ENCODE peak calls at places on chromosomes 3 and 15, in four cellular contexts. I is SK-N-SH, H is K562, K is H1. A is an unnamed sample.

GRCh38 chr3:160931474-160931873 is 173.7 kb downstream of the B3GALNT1 start:
- DNase-seq in K (no peak), I (peak; percentile 32), H (no peak), A (no peak)

GRCh38 chr3:112372396-112372795 is 39.4 kb downstream of the CD200 start:
- DNase-seq in K (no peak), I (no peak), H (no peak), A (no peak)

GRCh38 chr3:143327388-143327787 is 207.8 kb downstream of the CHST2 start:
- DNase-seq in I (no peak), H (no peak), K (no peak), A (no peak)

GRCh38 chr15:49490963-49491362 is 67.9 kb downstream of the FGF7 start:
- DNase-seq in K (no peak), I (no peak), H (no peak), A (no peak)

GRCh38 chr3:58135712-58136543 is 74.8 kb downstream of the DNASE1L3 start:
- DNase-seq in K (no peak), H (no peak), I (no peak), A (no peak)

GRCh38 chr3:81173514-81173913 is 587.9 kb downstream of the GBE1 start:
- DNase-seq in H (no peak), I (no peak), K (no peak), A (no peak)

GRCh38 chr15:42182976-42183375 is 25.1 kb downstream of the VPS39 start:
- DNase-seq in H (no peak), K (no peak), I (no peak), A (no peak)

GRCh38 chr15:90465930-90466567 is 63.7 kb upstream of the CRTC3 start:
- DNase-seq in K (no peak), I (no peak), H (no peak), A (no peak)

GRCh38 chr15:91555307-91555706 is 298.2 kb upstream of the SLCO3A1 start:
- DNase-seq in I (no peak), H (no peak), K (no peak), A (peak; percentile 79)

GRCh38 chr3:99925584-99925983 is 107.9 kb downstream of the CMSS1 start:
- DNase-seq in I (peak; percentile 27), K (no peak), H (no peak), A (no peak)

GRCh38 chr3:34038131-34038530 is 239.7 kb downstream of the PDCD6IP start:
- DNase-seq in K (no peak), I (no peak), H (no peak), A (no peak)

GRCh38 chr15:40115670-40116093 is 7.0 kb upstream of the BMF start:
- DNase-seq in H (no peak), K (no peak), I (no peak), A (peak; percentile 79)

GRCh38 chr15:89917442-89918085 is 4.8 kb upstream of the ARPIN start:
- DNase-seq in K (no peak), I (no peak), H (no peak), A (no peak)

GRCh38 chr3:14793126-14793857 is 25.5 kb upstream of the FGD5 start:
- DNase-seq in H (no peak), K (no peak), I (no peak), A (peak; percentile 43)

GRCh38 chr3:72427575-72427974 is 420.7 kb downstream of the SHQ1 start:
- DNase-seq in I (no peak), H (no peak), K (no peak), A (no peak)

GRCh38 chr3:48433472-48434118 is 3.7 kb upstream of the PLXNB1 start:
- DNase-seq in H (no peak), K (no peak), I (no peak), A (no peak)

GRCh38 chr15:99438691-99439523 is 126.9 kb upstream of the MEF2A start:
- DNase-seq in H (no peak), I (no peak), K (peak; percentile 45), A (peak; percentile 42)

GRCh38 chr3:127728417-127728816 is 55.7 kb downstream of the ABTB1 start:
- DNase-seq in K (no peak), H (no peak), I (no peak), A (no peak)

GRCh38 chr3:15069441-15069840 is 4.3 kb upstream of the MRPS25 start:
- DNase-seq in K (no peak), I (no peak), H (no peak), A (no peak)

GRCh38 chr3:53944019-53944418 is 52.4 kb upstream of the SELENOK start:
- DNase-seq in H (no peak), I (no peak), K (no peak), A (no peak)

GRCh38 chr3:151404316-151404715 is 19.8 kb upstream of the P2RY12 start:
- DNase-seq in H (no peak), I (no peak), K (no peak), A (no peak)

GRCh38 chr3:65576942-65577341 is 461.8 kb downstream of the MAGI1 start:
- DNase-seq in H (no peak), K (no peak), I (no peak), A (no peak)

GRCh38 chr3:88957751-88958452 is 149.5 kb upstream of the EPHA3 start:
- DNase-seq in H (no peak), I (no peak), K (no peak), A (no peak)

DNA sequence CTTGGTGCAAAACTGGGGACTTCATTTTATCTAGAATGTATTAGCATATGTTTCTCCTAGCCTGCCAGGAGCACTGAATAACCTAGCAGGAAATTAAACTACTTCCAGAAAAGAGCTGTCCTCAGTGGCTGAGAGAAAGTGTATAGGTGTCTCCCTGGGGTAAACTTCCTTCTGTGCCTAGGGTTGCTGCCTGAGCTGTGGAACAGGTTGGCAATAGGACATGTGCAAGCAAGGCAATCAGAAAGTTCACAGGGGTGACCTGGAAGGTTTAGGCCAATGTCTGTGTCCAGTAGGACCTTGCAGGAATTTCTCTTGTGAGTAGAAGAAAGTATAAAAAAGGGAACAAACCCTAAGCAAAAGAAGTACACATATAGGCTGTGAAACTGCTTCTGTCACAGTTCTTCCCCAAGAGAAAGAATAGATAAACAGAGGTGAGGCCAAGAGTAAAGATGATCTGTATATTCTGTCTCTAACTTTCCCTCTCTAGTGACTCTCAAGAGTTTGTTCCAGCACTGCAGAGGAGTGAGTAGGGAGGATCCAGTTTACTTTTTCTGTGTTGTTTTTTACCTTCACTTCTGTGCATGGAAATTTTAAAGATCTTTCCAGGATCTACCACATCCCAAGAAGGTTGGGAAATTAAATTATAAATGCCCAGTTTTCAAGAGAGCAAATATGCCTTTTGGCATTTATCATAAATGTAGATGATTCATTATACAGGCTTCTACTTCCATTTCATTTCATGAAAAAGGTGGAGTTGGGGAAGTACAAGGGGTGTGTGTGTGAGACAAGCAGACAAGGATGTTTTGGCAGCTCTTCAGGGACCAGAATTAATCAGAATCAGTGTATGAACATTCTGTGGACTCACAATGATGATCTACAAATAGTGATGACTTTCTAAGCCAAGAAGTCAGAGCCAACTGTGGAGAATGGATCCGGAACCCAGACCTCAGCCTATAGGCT is 155.2 kb downstream of the RBPMS2 start:
- DNase-seq in I (no peak), K (no peak), H (no peak), A (no peak)
- H3K9ac ChIP-seq in I (no peak overlapping the region), K (no peak overlapping the region), H (no peak overlapping the region), A (no peak overlapping the region)

GRCh38 chr15:70761046-70761445 is 2.3 kb downstream of the UACA start:
- DNase-seq in K (no peak), H (no peak), I (no peak), A (no peak)

GRCh38 chr15:70763120-70763949 is at the start of gene UACA:
- DNase-seq in H (peak; percentile 49), K (peak; percentile 99), I (peak; percentile 99), A (peak; percentile 100)

GRCh38 chr15:70763950-70764730 is 782 bp upstream of the UACA start:
- DNase-seq in I (no peak), H (no peak), K (no peak), A (no peak)

GRCh38 chr15:70762469-70763119 is 764 bp downstream of the UACA start:
- DNase-seq in K (peak; percentile 67), H (no peak), I (peak; percentile 71), A (peak; percentile 77)

GRCh38 chr15:70761931-70762468 is 1.4 kb downstream of the UACA start:
- DNase-seq in K (no peak), I (no peak), H (no peak), A (no peak)
- H3K27ac ChIP-seq in K (no peak overlapping the region), I (no peak overlapping the region), H (no peak overlapping the region), A (no peak overlapping the region)

GRCh38 chr3:198080521-198081384 is 120.7 kb downstream of the LMLN start:
- DNase-seq in H (peak; percentile 76), K (peak; percentile 91), I (peak; percentile 85), A (peak; percentile 95)
- H3K27me3 ChIP-seq in H (no peaks in the 10 kb centered on the region), K (peaks cover 59% of the 10 kb centered on the region), I (peaks cover 56% of the 10 kb centered on the region), A (peaks cover 82% of the 10 kb centered on the region)

DNA sequence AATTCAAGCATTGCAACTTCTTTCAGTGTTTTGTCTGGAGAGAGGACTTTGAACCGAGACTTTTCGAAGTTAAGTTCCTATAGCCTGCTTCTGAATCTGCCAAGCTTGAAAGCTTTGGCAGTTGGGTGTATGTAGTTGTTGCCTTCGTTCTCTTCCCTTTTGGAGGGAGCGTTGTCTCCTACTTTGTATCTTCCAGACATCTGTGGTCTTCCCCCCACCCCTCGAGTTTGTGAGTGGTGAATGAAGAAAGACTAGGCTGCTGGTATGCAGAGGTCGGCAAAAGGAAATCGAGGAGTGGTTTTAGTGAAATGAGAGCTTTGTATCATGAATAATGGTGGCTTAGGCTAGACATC is 1.3 kb downstream of the CTNNB1 start:
- DNase-seq in I (no peak), K (no peak), H (peak; percentile 54), A (no peak)
- H3K9ac ChIP-seq in I (peak overlapping the region; percentile 77), K (peak overlapping the region; percentile 3), H (peak overlapping the region; percentile 51), A (peak overlapping the region; percentile 85)

GRCh38 chr15:59594493-59594942 is 17.1 kb upstream of the GCNT3 start:
- DNase-seq in I (no peak), H (no peak), K (no peak), A (no peak)
- H3K27ac ChIP-seq in I (no peak overlapping the region), H (no peak overlapping the region), K (no peak overlapping the region), A (no peak overlapping the region)

GRCh38 chr15:74828835-74829234 is 2.4 kb downstream of the CPLX3 start:
- DNase-seq in H (no peak), K (no peak), I (no peak), A (no peak)
- H3K27me3 ChIP-seq in H (peaks cover 21% of the 10 kb centered on the region), K (peaks cover 44% of the 10 kb centered on the region), I (peaks cover 24% of the 10 kb centered on the region), A (peaks cover 49% of the 10 kb centered on the region)